ENCODE peak calls at places on chromosome 14, in seven cellular contexts. C is esophagus squamous epithelium, B is HCT116, D is stomach, X is uterus, P is A549, K is cardiac fibroblast. E is an unnamed sample.
A peak's percentile ranks its signal among the peaks of the same experiment; 100 is the strongest.

GRCh38 chr14:68890173-68890931 is 88.8 kb downstream of the ACTN1 start:
- DNase-seq in C (no peak), B (no peak), D (no peak), X (peak; percentile 13), P (no peak), K (no peak), E (no peak)

GRCh38 chr14:67765192-67765834 is 51.1 kb downstream of the ZFYVE26 start:
- DNase-seq in C (no peak), B (no peak), D (no peak), X (no peak), P (no peak), K (no peak), E (peak; percentile 90)

GRCh38 chr14:79965896-79966295 is 245.4 kb downstream of the DIO2 start:
- DNase-seq in C (no peak), B (no peak), D (no peak), X (no peak), P (no peak), K (peak; percentile 30), E (no peak)

GRCh38 chr14:91891721-91892220 is 24.4 kb upstream of the TC2N start:
- DNase-seq in C (no peak), B (no peak), D (no peak), X (no peak), P (no peak), K (peak; percentile 45), E (no peak)

GRCh38 chr14:51396222-51396815 is 156.3 kb downstream of the TMX1 start:
- DNase-seq in C (no peak), B (no peak), D (no peak), X (peak; percentile 63), P (peak; percentile 40), K (peak; percentile 99), E (peak; percentile 92)

GRCh38 chr14:97025722-97026121 is 228.5 kb downstream of the VRK1 start:
- DNase-seq in C (no peak), B (no peak), D (no peak), X (no peak), P (no peak), K (no peak), E (no peak)

GRCh38 chr14:77372304-77372841 is 4.5 kb downstream of the TMED8 start:
- DNase-seq in C (no peak), B (no peak), D (no peak), X (no peak), P (no peak), K (peak; percentile 50), E (peak; percentile 4)

GRCh38 chr14:97077687-97078086 is 280.5 kb downstream of the VRK1 start:
- DNase-seq in C (no peak), B (no peak), D (no peak), X (no peak), P (no peak), K (no peak), E (no peak)

GRCh38 chr14:59254146-59254910 is 65.9 kb downstream of the DAAM1 start:
- DNase-seq in C (no peak), B (no peak), D (peak; percentile 31), X (peak; percentile 58), P (no peak), K (peak; percentile 91), E (peak; percentile 65)

GRCh38 chr14:65095633-65096205 is 6.6 kb downstream of the MAX start:
- DNase-seq in C (no peak), B (no peak), D (peak; percentile 72), X (peak; percentile 77), P (no peak), K (peak; percentile 63), E (no peak)

GRCh38 chr14:73283592-73284379 is 46.5 kb downstream of the PAPLN start:
- DNase-seq in C (no peak), B (no peak), D (no peak), X (no peak), P (no peak), K (no peak), E (peak; percentile 42)

GRCh38 chr14:26206640-26207039 is 391.2 kb downstream of the NOVA1 start:
- DNase-seq in C (no peak), B (no peak), D (no peak), X (no peak), P (no peak), K (no peak), E (no peak)

GRCh38 chr14:67576216-67576615 is 23.9 kb downstream of the PIGH start:
- DNase-seq in C (no peak), B (no peak), D (no peak), X (no peak), P (no peak), K (no peak), E (no peak)

DNA sequence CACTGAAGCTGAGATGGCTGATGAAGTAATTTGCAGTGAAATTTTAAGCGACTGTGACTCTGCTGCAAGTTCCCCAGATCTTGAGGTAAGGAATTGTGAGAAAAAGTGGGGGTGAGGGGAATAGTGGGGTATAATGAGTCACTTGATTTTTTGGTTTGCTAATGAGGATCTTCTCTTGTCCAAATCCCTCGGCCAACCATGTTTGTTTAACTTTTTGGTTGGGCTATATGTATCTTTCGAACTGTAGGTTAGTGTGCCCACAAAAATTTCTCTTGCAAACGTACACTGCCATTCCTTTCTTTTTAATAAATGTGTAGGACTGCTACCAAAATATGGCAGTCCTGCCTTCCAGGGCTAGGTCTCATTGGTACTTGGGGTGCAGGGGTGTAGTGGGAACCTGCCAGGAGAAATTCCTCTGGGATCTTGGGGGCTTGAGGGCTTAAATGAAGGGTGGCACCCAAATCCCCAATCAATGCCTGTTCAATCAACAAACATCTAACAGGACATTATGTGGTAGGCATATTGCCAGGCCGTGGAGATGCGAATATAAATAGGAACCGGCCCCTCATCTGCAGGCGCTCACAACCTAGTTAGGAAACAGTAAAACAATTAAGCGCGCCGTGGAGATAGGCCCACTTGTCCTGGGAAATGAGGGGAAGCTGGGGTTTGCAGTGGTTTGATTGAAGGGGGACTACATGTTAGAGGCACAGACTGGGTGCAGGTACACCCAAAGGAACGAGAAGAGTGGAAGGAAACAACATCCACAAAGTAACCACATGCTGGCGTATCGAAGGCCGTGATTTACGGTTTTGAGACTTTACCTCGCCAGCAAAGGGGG is 1.3 kb upstream of the PABPN1 start:
- DNase-seq in C (no peak), B (no peak), D (no peak), X (no peak), P (no peak), K (no peak), E (no peak)
- H3K4me3 ChIP-seq in C (peak overlapping the region; percentile 95), B (peak overlapping the region; percentile 98), D (peak overlapping the region; percentile 37), X (peak overlapping the region; percentile 43), P (peak overlapping the region; percentile 37), K (no peak overlapping the region), E (peak overlapping the region; percentile 38)

GRCh38 chr14:105485720-105486332 is 860 bp upstream of the CRIP1 start:
- DNase-seq in C (no peak), B (no peak), D (no peak), X (no peak), P (peak; percentile 65), K (no peak), E (no peak)
- TF ChIP-seq CTCF in C (no peak), B (no peak), D (no peak), X (peak; percentile 13), P (peak; percentile 40), K (no peak), E (no peak)

DNA sequence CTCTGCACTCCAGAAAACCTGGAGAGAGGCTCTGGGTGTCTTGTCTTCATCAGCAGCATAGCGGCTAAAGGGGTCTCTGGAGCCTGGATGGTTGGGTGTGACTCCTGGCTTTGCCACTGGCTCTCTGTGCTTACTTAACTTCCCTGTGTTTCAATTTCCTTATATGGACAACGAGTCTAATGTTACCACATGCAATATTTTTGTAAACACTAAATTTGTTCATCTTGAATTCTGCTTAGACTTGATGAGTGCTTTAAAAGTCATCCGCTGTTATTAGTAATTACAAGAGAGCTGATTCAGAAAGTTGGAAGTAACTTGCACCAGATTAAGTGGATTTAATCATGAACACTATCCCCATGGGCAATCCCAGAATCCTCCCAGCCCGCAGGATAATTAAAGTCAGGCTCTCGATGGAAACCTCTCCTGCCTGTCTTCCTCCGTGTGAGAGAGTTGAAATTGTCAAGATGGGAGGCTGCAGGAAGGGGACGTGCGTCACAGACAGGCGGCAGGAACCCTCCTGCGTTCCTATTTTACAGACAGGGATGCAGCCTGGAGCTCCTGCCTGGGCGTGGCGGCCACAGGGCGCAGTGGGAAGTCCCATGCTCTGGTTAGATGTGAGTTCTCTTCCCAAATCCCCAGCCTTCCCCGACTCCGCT is 201.3 kb downstream of the TTC8 start:
- DNase-seq in C (no peak), B (no peak), D (no peak), X (peak; percentile 35), P (no peak), K (peak; percentile 49), E (no peak)
- H3K4me3 ChIP-seq in C (no peak overlapping the region), B (no peak overlapping the region), D (no peak overlapping the region), X (no peak overlapping the region), P (no peak overlapping the region), K (no peak overlapping the region), E (no peak overlapping the region)

DNA sequence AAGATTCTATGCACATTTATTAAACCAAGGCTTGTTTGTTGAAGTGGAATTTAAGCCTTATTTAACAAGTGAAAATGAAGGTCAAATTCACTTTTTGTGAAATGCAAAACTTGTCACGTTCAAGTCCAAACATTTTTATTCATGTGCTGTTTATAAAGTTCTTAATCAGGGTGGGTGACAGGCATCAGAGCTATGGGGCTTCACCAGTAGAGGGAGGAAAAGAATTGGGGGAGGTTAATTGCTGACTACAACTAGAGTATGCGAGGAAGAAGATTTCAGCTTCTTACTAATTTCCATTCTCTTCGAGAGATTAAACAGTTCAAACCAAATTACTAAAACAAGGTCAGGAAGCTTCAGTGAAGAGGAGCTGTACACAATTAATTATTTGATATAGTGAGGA is 9.7 kb downstream of the MOK start:
- DNase-seq in C (no peak), B (no peak), D (no peak), X (no peak), P (peak; percentile 51), K (peak; percentile 59), E (no peak)
- TF ChIP-seq CTCF in C (no peak), B (no peak), D (no peak), X (no peak), P (peak; percentile 28), K (peak; percentile 62), E (peak; percentile 24)

DNA sequence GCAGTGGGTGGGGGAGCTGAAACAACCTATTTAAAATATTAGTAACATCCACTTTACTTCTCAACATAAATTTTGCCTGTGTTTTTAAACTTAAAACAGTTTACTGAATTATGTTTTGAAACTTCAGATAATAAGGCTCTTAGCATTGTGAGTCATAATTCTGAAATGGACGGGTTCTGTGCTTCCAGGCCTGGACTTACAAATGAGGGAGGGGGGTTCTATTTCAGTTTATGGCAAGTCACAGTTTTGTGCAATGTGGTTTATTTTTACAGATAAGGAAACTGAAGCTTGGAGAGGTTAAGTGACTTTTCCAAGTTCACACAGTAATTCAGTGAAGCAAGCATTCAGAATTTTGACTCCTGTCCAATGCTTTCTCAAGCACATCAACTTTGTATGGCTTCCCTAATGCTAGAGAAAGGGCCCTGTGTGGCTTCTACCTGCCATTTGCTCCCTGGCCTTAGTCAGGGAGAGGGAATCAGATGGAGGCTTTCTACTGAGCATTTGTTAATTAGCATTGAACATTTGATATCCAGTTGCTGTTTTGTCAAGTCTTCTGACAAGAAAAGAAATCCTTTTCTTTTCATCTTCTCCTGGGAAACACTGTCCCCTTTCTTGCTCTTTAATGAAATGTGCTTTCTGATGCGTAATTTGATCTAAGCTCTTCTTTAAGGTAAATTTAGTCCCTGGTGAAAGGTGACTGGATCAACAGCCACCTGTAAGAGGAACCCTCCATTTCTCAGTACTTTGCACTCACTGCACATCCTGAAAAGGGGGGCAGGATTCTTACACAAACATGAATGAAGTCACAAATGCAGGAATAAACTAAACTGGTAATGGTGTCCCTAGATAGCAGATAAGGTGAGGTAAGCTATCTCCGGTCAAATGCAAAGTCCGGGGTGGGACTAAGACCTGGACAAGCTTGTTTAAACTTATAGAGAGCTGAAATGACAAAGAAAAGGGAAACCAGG is 2.5 kb upstream of the SALL2 start:
- DNase-seq in C (no peak), B (no peak), D (no peak), X (no peak), P (no peak), K (peak; percentile 30), E (no peak)
- H3K4me3 ChIP-seq in C (no peak overlapping the region), B (no peak overlapping the region), D (no peak overlapping the region), X (no peak overlapping the region), P (no peak overlapping the region), K (no peak overlapping the region), E (no peak overlapping the region)

GRCh38 chr14:88535149-88535548 is 19.7 kb downstream of the PTPN21 start:
- DNase-seq in C (no peak), B (no peak), D (no peak), X (no peak), P (no peak), K (no peak), E (no peak)
- TF ChIP-seq CTCF in C (no peak), B (no peak), D (no peak), X (no peak), P (no peak), K (no peak), E (peak; percentile 6)

E was measured in epithelial cell of esophagus.